ENCODE peak calls at places on chromosome 16, in seven cellular contexts. P is 8988T, L is AG08396, Z is T-cell, Q is psoas muscle, T is fibroblast of lung, R is NCI-H1092 treated with DMSO at 0.1 percent for 48 hours. X is an unnamed sample.
A peak's percentile ranks its signal among the peaks of the same experiment; 100 is the strongest.

GRCh38 chr16:2820836-2821482 is 3.9 kb downstream of the PRSS21 start:
- DNase-seq in Q (no peak), R (no peak), Z (no peak), L (no peak), P (no peak), T (no peak), X (no peak)

GRCh38 chr16:88527186-88527936 is 42.8 kb upstream of the ZC3H18 start:
- DNase-seq in T (peak; percentile 72), Z (peak; percentile 38), R (peak; percentile 28), P (peak; percentile 99), Q (peak; percentile 77), L (peak; percentile 90), X (no peak)

GRCh38 chr16:67170168-67170947 is at the start of gene NOL3:
- DNase-seq in Z (no peak), P (peak; percentile 99), Q (peak; percentile 95), L (peak; percentile 90), T (peak; percentile 89), R (no peak), X (peak; percentile 91)

GRCh38 chr16:10744370-10745030 is 858 bp downstream of the NUBP1 start:
- DNase-seq in Q (peak; percentile 61), T (no peak), L (peak; percentile 38), R (no peak), Z (no peak), P (no peak), X (no peak)

GRCh38 chr16:71880176-71880575 is 3.8 kb downstream of the ZNF821 start:
- DNase-seq in Z (no peak), L (no peak), R (no peak), Q (no peak), T (no peak), P (no peak), X (peak; percentile 11)

GRCh38 chr16:972316-973002 is 1.7 kb upstream of the LMF1 start:
- DNase-seq in R (no peak), Z (no peak), L (no peak), Q (no peak), T (no peak), P (no peak), X (peak; percentile 77)

GRCh38 chr16:4515611-4516233 is 22.9 kb downstream of the CDIP1 start:
- DNase-seq in R (no peak), Z (no peak), L (no peak), P (no peak), T (no peak), Q (no peak), X (no peak)

GRCh38 chr16:57862698-57863433 is 60.6 kb upstream of the KIFC3 start:
- DNase-seq in L (no peak), Z (no peak), T (no peak), Q (no peak), P (no peak), R (no peak), X (no peak)

GRCh38 chr16:81493755-81494433 is 49.3 kb downstream of the CMIP start:
- DNase-seq in R (peak; percentile 15), P (peak; percentile 96), L (peak; percentile 52), Q (peak; percentile 59), T (peak; percentile 76), Z (no peak), X (no peak)

GRCh38 chr16:79994413-79994812 is 393.9 kb upstream of the MAF start:
- DNase-seq in P (no peak), R (no peak), Q (no peak), T (no peak), Z (no peak), L (no peak), X (no peak)

GRCh38 chr16:54602666-54603065 is 316.1 kb upstream of the IRX3 start:
- DNase-seq in Z (no peak), T (no peak), R (peak; percentile 86), L (no peak), Q (no peak), P (no peak), X (peak; percentile 46)

GRCh38 chr16:50694206-50694605 is 800 bp downstream of the NOD2 start:
- DNase-seq in T (no peak), P (no peak), Z (no peak), R (no peak), Q (no peak), L (no peak), X (no peak)

GRCh38 chr16:12646490-12647274 is 157.0 kb downstream of the CPPED1 start:
- DNase-seq in R (no peak), P (no peak), T (no peak), Q (no peak), L (no peak), Z (no peak), X (no peak)

GRCh38 chr16:2388875-2389433 is 40.3 kb upstream of the CCNF start:
- DNase-seq in T (peak; percentile 73), Q (no peak), R (peak; percentile 79), P (no peak), Z (no peak), L (peak; percentile 74), X (no peak)

GRCh38 chr16:64882385-64882784 is 239.5 kb downstream of the CDH11 start:
- DNase-seq in Q (no peak), R (no peak), Z (no peak), P (no peak), T (peak; percentile 34), L (no peak), X (no peak)

GRCh38 chr16:85490971-85491771 is 122.0 kb upstream of the GSE1 start:
- DNase-seq in L (no peak), T (no peak), R (no peak), P (peak; percentile 88), Z (no peak), Q (no peak), X (no peak)

GRCh38 chr16:22232277-22233049 is 26.4 kb downstream of the EEF2K start:
- DNase-seq in T (peak; percentile 16), Q (no peak), L (no peak), R (peak; percentile 45), Z (no peak), P (no peak), X (no peak)

GRCh38 chr16:26709754-26710153 is 357.0 kb upstream of the C16orf82 start:
- DNase-seq in T (no peak), Q (no peak), R (no peak), Z (no peak), P (no peak), L (no peak), X (no peak)

GRCh38 chr16:64051826-64052225 is 1070.0 kb downstream of the CDH11 start:
- DNase-seq in L (no peak), R (peak; percentile 4), Q (no peak), P (no peak), Z (no peak), T (peak; percentile 21), X (no peak)

GRCh38 chr16:82582971-82583370 is 43.8 kb upstream of the CDH13 start:
- DNase-seq in Q (peak; percentile 63), P (no peak), Z (no peak), R (no peak), L (no peak), T (no peak), X (no peak)

GRCh38 chr16:89324056-89325010 is 106.8 kb downstream of the ZNF778 start:
- DNase-seq in Q (peak; percentile 32), Z (no peak), L (no peak), P (no peak), T (peak; percentile 69), R (no peak), X (no peak)

GRCh38 chr16:89402962-89403361 is 87.4 kb downstream of the ANKRD11 start:
- DNase-seq in P (no peak), L (no peak), Q (no peak), Z (peak; percentile 38), T (no peak), R (no peak), X (no peak)

GRCh38 chr16:8957509-8958157 is 6.1 kb downstream of the USP7 start:
- DNase-seq in T (no peak), R (no peak), Z (no peak), Q (no peak), P (no peak), L (no peak), X (no peak)

GRCh38 chr16:66913081-66913480 is 5.6 kb downstream of the CDH16 start:
- DNase-seq in Q (peak; percentile 23), L (no peak), T (no peak), P (no peak), Z (no peak), R (no peak), X (no peak)

GRCh38 chr16:15484662-15485061 is 50.3 kb downstream of the BMERB1 start:
- DNase-seq in R (no peak), P (no peak), Z (no peak), Q (no peak), L (no peak), T (peak; percentile 70), X (no peak)

GRCh38 chr16:2513405-2514332 is at the start of gene ATP6V0C:
- DNase-seq in L (peak; percentile 96), R (peak; percentile 92), T (peak; percentile 82), P (peak; percentile 87), Z (peak; percentile 89), Q (peak; percentile 96), X (peak; percentile 95)

GRCh38 chr16:27404163-27404823 is 2.3 kb downstream of the IL21R start:
- DNase-seq in R (no peak), P (no peak), Z (no peak), L (no peak), T (no peak), Q (no peak), X (peak; percentile 70)